ENCODE peak calls at places on chromosomes 6 and 20, in nine cellular contexts. U, T, C, D, M, G, P, H and F are unnamed samples.

GRCh38 chr20:53284141-53285055 is 309.2 kb downstream of the ZNF217 start:
- DNase-seq in U (no peak), T (no peak), C (no peak), D (no peak), M (no peak), G (no peak), P (no peak), H (no peak), F (no peak)

GRCh38 chr20:47358672-47359532 is 2.4 kb upstream of the ZMYND8 start:
- DNase-seq in U (peak; percentile 94), T (no peak), C (peak; percentile 94), D (no peak), M (no peak), G (no peak), P (peak; percentile 100), H (peak; percentile 92), F (peak; percentile 70)

GRCh38 chr6:121435444-121436069 is at the start of gene GJA1:
- DNase-seq in U (peak; percentile 94), T (no peak), C (peak; percentile 92), D (peak; percentile 79), M (peak; percentile 96), G (no peak), P (peak; percentile 87), H (peak; percentile 84), F (no peak)

GRCh38 chr6:134058622-134059366 is 6.4 kb upstream of the SLC2A12 start:
- DNase-seq in U (no peak), T (no peak), C (no peak), D (no peak), M (no peak), G (no peak), P (no peak), H (no peak), F (no peak)

GRCh38 chr20:47057661-47058060 is 163.0 kb downstream of the EYA2 start:
- DNase-seq in U (no peak), T (no peak), C (no peak), D (no peak), M (no peak), G (no peak), P (no peak), H (no peak), F (no peak)

GRCh38 chr6:111215134-111215533 is 127.8 kb downstream of the SLC16A10 start:
- DNase-seq in U (no peak), T (no peak), C (no peak), D (no peak), M (no peak), G (no peak), P (no peak), H (no peak), F (no peak)

GRCh38 chr6:134908906-134909516 is 40.9 kb downstream of the ALDH8A1 start:
- DNase-seq in U (peak; percentile 94), T (no peak), C (peak; percentile 98), D (peak; percentile 87), M (peak; percentile 26), G (no peak), P (peak; percentile 98), H (peak; percentile 59), F (no peak)

GRCh38 chr20:46027245-46027853 is 1.7 kb upstream of the SLC12A5 start:
- DNase-seq in U (peak; percentile 71), T (no peak), C (peak; percentile 71), D (peak; percentile 44), M (peak; percentile 74), G (no peak), P (peak; percentile 48), H (peak; percentile 87), F (no peak)

GRCh38 chr6:52538252-52538905 is 38.5 kb downstream of the TRAM2 start:
- DNase-seq in U (no peak), T (no peak), C (peak; percentile 44), D (no peak), M (peak; percentile 91), G (no peak), P (no peak), H (no peak), F (no peak)

GRCh38 chr6:125597411-125598253 is 151.8 kb upstream of the HEY2 start:
- DNase-seq in U (no peak), T (peak; percentile 91), C (no peak), D (no peak), M (peak; percentile 6), G (no peak), P (peak; percentile 95), H (no peak), F (peak; percentile 55)

GRCh38 chr20:45070932-45071632 is 29.8 kb downstream of the KCNS1 start:
- DNase-seq in U (peak; percentile 70), T (no peak), C (peak; percentile 59), D (no peak), M (no peak), G (no peak), P (no peak), H (peak; percentile 22), F (no peak)

GRCh38 chr6:39561536-39562266 is 163.5 kb downstream of the KIF6 start:
- DNase-seq in U (no peak), T (no peak), C (no peak), D (no peak), M (no peak), G (no peak), P (no peak), H (no peak), F (no peak)

GRCh38 chr6:40315055-40315454 is 272.1 kb downstream of the LRFN2 start:
- DNase-seq in U (no peak), T (no peak), C (no peak), D (no peak), M (no peak), G (no peak), P (no peak), H (no peak), F (peak; percentile 43)

GRCh38 chr20:13487202-13487601 is 151.5 kb downstream of the TASP1 start:
- DNase-seq in U (no peak), T (no peak), C (no peak), D (no peak), M (no peak), G (no peak), P (no peak), H (no peak), F (no peak)

GRCh38 chr6:885051-885590 is 192.2 kb upstream of the EXOC2 start:
- DNase-seq in U (no peak), T (no peak), C (no peak), D (no peak), M (no peak), G (no peak), P (no peak), H (no peak), F (no peak)

GRCh38 chr6:73675466-73676098 is 20.4 kb upstream of the CD109 start:
- DNase-seq in U (peak; percentile 90), T (peak; percentile 44), C (peak; percentile 86), D (peak; percentile 57), M (peak; percentile 76), G (peak; percentile 28), P (peak; percentile 81), H (peak; percentile 88), F (peak; percentile 42)

GRCh38 chr6:28154357-28154756 is 12.7 kb downstream of the ZKSCAN8 start:
- DNase-seq in U (no peak), T (no peak), C (no peak), D (no peak), M (no peak), G (no peak), P (no peak), H (no peak), F (no peak)

GRCh38 chr6:156057869-156058268 is 602.2 kb upstream of the NOX3 start:
- DNase-seq in U (no peak), T (no peak), C (no peak), D (no peak), M (no peak), G (no peak), P (no peak), H (no peak), F (no peak)

GRCh38 chr6:27866370-27867050 is 45.7 kb downstream of the OR2B2 start:
- DNase-seq in U (peak; percentile 76), T (peak; percentile 69), C (peak; percentile 86), D (no peak), M (peak; percentile 90), G (no peak), P (peak; percentile 65), H (peak; percentile 56), F (peak; percentile 76)

GRCh38 chr20:61120595-61121515 is 131.2 kb upstream of the CDH4 start:
- DNase-seq in U (peak; percentile 35), T (peak; percentile 61), C (peak; percentile 85), D (peak; percentile 9), M (peak; percentile 87), G (no peak), P (peak; percentile 75), H (peak; percentile 84), F (peak; percentile 66)

GRCh38 chr6:169811521-169812256 is 60.3 kb downstream of the ERMARD start:
- DNase-seq in U (no peak), T (no peak), C (no peak), D (no peak), M (no peak), G (no peak), P (no peak), H (no peak), F (no peak)

GRCh38 chr6:119449253-119450156 is 99.9 kb upstream of the MAN1A1 start:
- DNase-seq in U (no peak), T (no peak), C (no peak), D (no peak), M (no peak), G (no peak), P (no peak), H (no peak), F (no peak)

GRCh38 chr6:21935561-21936028 is 342.0 kb downstream of the SOX4 start:
- DNase-seq in U (peak; percentile 65), T (no peak), C (peak; percentile 78), D (no peak), M (peak; percentile 64), G (no peak), P (peak; percentile 53), H (no peak), F (no peak)

GRCh38 chr6:143612186-143612585 is 65.6 kb upstream of the PHACTR2 start:
- DNase-seq in U (no peak), T (no peak), C (peak; percentile 23), D (no peak), M (no peak), G (no peak), P (no peak), H (no peak), F (no peak)

GRCh38 chr6:4169028-4169789 is 33.8 kb upstream of the ECI2 start:
- DNase-seq in U (no peak), T (no peak), C (peak; percentile 79), D (peak; percentile 45), M (peak; percentile 45), G (no peak), P (no peak), H (no peak), F (no peak)

GRCh38 chr6:23013776-23014175 is 444.4 kb downstream of the HDGFL1 start:
- DNase-seq in U (no peak), T (no peak), C (peak; percentile 20), D (peak; percentile 39), M (no peak), G (no peak), P (no peak), H (no peak), F (no peak)

GRCh38 chr6:3194535-3195376 is 32.7 kb downstream of the TUBB2B start:
- DNase-seq in U (peak; percentile 90), T (peak; percentile 20), C (peak; percentile 37), D (peak; percentile 70), M (peak; percentile 64), G (no peak), P (no peak), H (no peak), F (peak; percentile 17)

GRCh38 chr6:42162384-42162783 is 10.8 kb upstream of the GUCA1A start:
- DNase-seq in U (no peak), T (no peak), C (no peak), D (no peak), M (no peak), G (no peak), P (no peak), H (no peak), F (no peak)

GRCh38 chr20:47351643-47352331 is 4.7 kb downstream of the ZMYND8 start:
- DNase-seq in U (peak; percentile 54), T (peak; percentile 54), C (no peak), D (no peak), M (no peak), G (no peak), P (no peak), H (no peak), F (peak; percentile 65)

GRCh38 chr20:63176035-63176434 is 39.9 kb downstream of the YTHDF1 start:
- DNase-seq in U (no peak), T (no peak), C (no peak), D (no peak), M (no peak), G (no peak), P (no peak), H (peak; percentile 44), F (no peak)

GRCh38 chr6:169779092-169779815 is 27.8 kb downstream of the ERMARD start:
- DNase-seq in U (no peak), T (no peak), C (no peak), D (no peak), M (no peak), G (no peak), P (no peak), H (no peak), F (no peak)